ENCODE peak calls at places on chromosomes 11 and 22, in six cellular contexts. C is heart right ventricle, S is cardiac muscle cell, N is PC-3, U is right lobe of liver, Y is right cardiac atrium. L is an unnamed sample. For H3K4me1, the result is how much of the 10 kb centered on the place peaks cover.

GRCh38 chr22:46585340-46586122 is 34.7 kb upstream of the GRAMD4 start:
- DNase-seq in C (no peak), S (no peak), N (no peak), U (peak), Y (peak), L (no peak)

GRCh38 chr22:40534379-40535188 is 101.9 kb downstream of the MRTFA start:
- DNase-seq in C (no peak), S (peak), N (peak), U (no peak), Y (no peak), L (peak)

GRCh38 chr22:30903876-30904460 is 64.6 kb downstream of the MORC2 start:
- DNase-seq in C (no peak), S (no peak), N (no peak), U (no peak), Y (no peak), L (no peak)

GRCh38 chr11:78666675-78667129 is 92.0 kb upstream of the NARS2 start:
- DNase-seq in C (no peak), S (peak), N (no peak), U (no peak), Y (no peak), L (no peak)

GRCh38 chr11:2525941-2526807 is 81.4 kb downstream of the KCNQ1 start:
- DNase-seq in C (peak), S (no peak), N (no peak), U (peak), Y (peak), L (peak)

GRCh38 chr11:20634781-20635180 is 34.6 kb upstream of the NELL1 start:
- DNase-seq in C (no peak), S (no peak), N (no peak), U (no peak), Y (no peak), L (no peak)

GRCh38 chr22:33747029-33747428 is 173.2 kb downstream of the LARGE1 start:
- DNase-seq in C (no peak), S (no peak), N (no peak), U (no peak), Y (no peak), L (no peak)

GRCh38 chr11:133678211-133678610 is 145.9 kb upstream of the OPCML start:
- DNase-seq in C (no peak), S (no peak), N (no peak), U (no peak), Y (no peak), L (no peak)

GRCh38 chr11:11178671-11179070 is 174.4 kb downstream of the CSNK2A3 start:
- DNase-seq in C (no peak), S (no peak), N (peak), U (no peak), Y (no peak), L (peak)

GRCh38 chr22:36838119-36839030 is 21.5 kb upstream of the PVALB start:
- DNase-seq in C (no peak), S (no peak), N (no peak), U (no peak), Y (no peak), L (no peak)

GRCh38 chr11:33262016-33262638 is 4.9 kb downstream of the HIPK3 start:
- DNase-seq in C (no peak), S (peak), N (peak), U (no peak), Y (no peak), L (no peak)

GRCh38 chr11:110425751-110426545 is 3.8 kb upstream of the FDX1 start:
- DNase-seq in C (no peak), S (peak), N (peak), U (no peak), Y (no peak), L (no peak)

GRCh38 chr11:68008381-68009337 is 1.5 kb upstream of the ALDH3B1 start:
- DNase-seq in C (peak), S (no peak), N (no peak), U (peak), Y (peak), L (peak)

GRCh38 chr11:85099522-85099921 is 527.6 kb downstream of the DLG2 start:
- DNase-seq in C (no peak), S (no peak), N (no peak), U (no peak), Y (no peak), L (no peak)

GRCh38 chr11:112004389-112004788 is 20.8 kb upstream of the DLAT start:
- DNase-seq in C (no peak), S (no peak), N (peak), U (no peak), Y (no peak), L (no peak)

GRCh38 chr22:37485006-37485713 is 1.0 kb downstream of the MFNG start:
- DNase-seq in C (peak), S (no peak), N (no peak), U (peak), Y (peak), L (no peak)

GRCh38 chr11:69044111-69045013 is 4.4 kb upstream of the TPCN2 start:
- DNase-seq in C (peak), S (peak), N (peak), U (peak), Y (peak), L (peak)

GRCh38 chr11:125224391-125225015 is 60.0 kb downstream of the PKNOX2 start:
- DNase-seq in C (peak), S (peak), N (peak), U (no peak), Y (peak), L (no peak)

GRCh38 chr11:76462317-76462716 is 17.5 kb downstream of the EMSY start:
- DNase-seq in C (no peak), S (no peak), N (no peak), U (no peak), Y (no peak), L (no peak)

GRCh38 chr11:45451766-45452440 is 165.8 kb upstream of the SYT13 start:
- DNase-seq in C (no peak), S (peak), N (no peak), U (no peak), Y (no peak), L (no peak)

DNA sequence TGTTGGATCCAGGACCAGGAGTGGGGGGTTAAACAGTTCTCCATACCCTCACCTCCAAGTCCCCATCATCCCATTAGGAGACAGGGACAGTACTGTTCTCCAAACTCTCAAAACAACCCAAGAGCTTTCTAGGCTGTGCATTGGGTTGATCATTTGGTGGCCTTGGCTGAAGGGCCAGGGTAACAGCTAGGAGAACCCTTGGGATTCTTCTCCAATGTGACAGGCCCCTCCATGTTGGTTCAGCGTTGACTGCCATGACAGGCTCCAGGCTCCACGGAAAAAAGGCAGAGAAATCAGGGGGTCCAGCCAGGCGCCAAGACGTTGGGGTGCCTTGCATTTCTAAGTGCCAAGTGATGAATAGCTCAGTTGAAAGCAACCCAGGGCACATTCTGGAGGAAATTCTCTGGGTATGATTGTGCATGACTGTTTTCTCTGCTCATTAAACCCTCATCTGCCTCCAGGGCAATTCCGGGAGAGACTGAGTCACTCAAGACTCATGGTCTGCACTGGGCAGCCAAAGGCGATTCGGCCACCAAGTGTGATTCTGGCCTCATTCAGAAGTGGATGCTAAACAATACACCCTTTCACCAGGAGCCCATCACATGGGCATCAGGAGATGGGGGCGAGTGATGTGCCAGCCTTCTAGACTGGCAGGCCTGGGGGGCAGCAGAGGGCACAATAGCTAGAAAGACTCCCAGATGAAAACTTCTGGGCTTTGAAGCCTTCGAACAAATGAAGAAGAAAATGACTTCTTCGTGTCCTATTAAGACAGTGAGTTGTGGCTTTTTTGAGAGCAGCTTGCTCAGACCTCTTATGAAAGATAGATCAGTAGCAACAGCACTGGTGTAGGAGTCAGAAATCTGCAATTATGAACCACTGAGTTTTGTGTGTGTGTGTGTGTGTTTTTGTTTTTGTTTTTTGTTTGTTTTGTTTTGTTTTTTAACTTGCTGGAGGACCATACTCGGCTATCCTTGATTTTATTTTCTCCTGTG is 27.7 kb downstream of the CD44 start:
- DNase-seq in C (no peak), S (peak), N (peak), U (no peak), Y (peak), L (peak)
- H3K27ac ChIP-seq in C (peak), S (no peak), N (peak), U (peak), Y (peak), L (peak)

GRCh38 chr22:24289781-24290181 is 19.1 kb downstream of the SPECC1L start:
- DNase-seq in C (no peak), S (no peak), N (no peak), U (no peak), Y (peak), L (peak)

GRCh38 chr22:24291538-24292201 is 21.0 kb downstream of the SPECC1L start:
- DNase-seq in C (no peak), S (no peak), N (no peak), U (no peak), Y (no peak), L (no peak)

GRCh38 chr22:24289138-24289537 is 18.5 kb downstream of the SPECC1L start:
- DNase-seq in C (no peak), S (peak), N (peak), U (no peak), Y (no peak), L (peak)

GRCh38 chr22:24285245-24285644 is 14.6 kb downstream of the SPECC1L start:
- DNase-seq in C (no peak), S (no peak), N (no peak), U (no peak), Y (no peak), L (no peak)

GRCh38 chr22:24290459-24290858 is 19.8 kb downstream of the SPECC1L start:
- DNase-seq in C (no peak), S (no peak), N (no peak), U (no peak), Y (no peak), L (peak)
- H3K4me1 ChIP-seq in C (half or more), S (under half), N (under half), U (under half), Y (under half), L (half or more)

DNA sequence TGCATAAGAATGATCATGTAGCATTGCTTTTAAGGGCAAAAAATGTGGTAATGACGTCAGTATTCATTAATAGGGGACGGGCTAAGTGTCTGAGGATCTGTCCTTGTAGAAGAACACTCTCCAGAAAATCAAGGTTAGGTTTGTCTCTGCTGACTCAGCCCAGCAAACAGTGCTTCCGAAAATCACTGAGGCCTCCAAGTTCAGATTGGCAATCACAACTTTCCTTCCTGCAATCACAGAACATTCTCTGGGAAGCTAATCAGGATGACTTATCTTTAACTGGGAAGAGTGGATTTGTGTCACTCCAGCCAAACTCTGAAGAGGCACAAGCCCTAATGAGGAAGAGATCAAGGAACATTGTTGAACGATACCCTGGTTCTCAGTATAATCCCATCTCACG is 123.2 kb upstream of the LDLRAD3 start:
- DNase-seq in C (no peak), S (no peak), N (no peak), U (no peak), Y (no peak), L (no peak)
- H3K27ac ChIP-seq in C (no peak), S (no peak), N (no peak), U (no peak), Y (no peak), L (no peak)

GRCh38 chr22:17093081-17093480 is 8.3 kb downstream of the IL17RA start:
- DNase-seq in C (no peak), S (no peak), N (no peak), U (no peak), Y (no peak), L (no peak)
- H3K4me1 ChIP-seq in C (under half), S (under half), N (under half), U (under half), Y (under half), L (under half)

L was measured in SJSA1.